ENCODE peak calls at places on chromosomes 4 and X, in seven cellular contexts. One of them, this sample, is unnamed. For H3K9me3, the result is how much of the 10 kb centered on the place peaks cover.

GRCh38 chrX:96147645-96148044 is 537.0 kb upstream of the DIAPH2 start:
- DNase-seq in lower lobe of right lung: no peak
- DNase-seq in breast epithelium: no peak
- DNase-seq in fibroblast of lung: no peak
- DNase-seq in BE2C: no peak
- DNase-seq in left lung: no peak
- DNase-seq in tibial nerve: no peak
- DNase-seq in this sample: no peak

GRCh38 chrX:48520455-48520854 is 1.2 kb upstream of the EBP start:
- DNase-seq in left lung: no peak
- DNase-seq in lower lobe of right lung: no peak
- DNase-seq in fibroblast of lung: no peak
- DNase-seq in tibial nerve: no peak
- DNase-seq in breast epithelium: no peak
- DNase-seq in BE2C: no peak
- DNase-seq in this sample: no peak

GRCh38 chr4:84719115-84719514 is 136.2 kb downstream of the CDS1 start:
- DNase-seq in lower lobe of right lung: no peak
- DNase-seq in left lung: no peak
- DNase-seq in tibial nerve: no peak
- DNase-seq in breast epithelium: no peak
- DNase-seq in BE2C: no peak
- DNase-seq in fibroblast of lung: no peak
- DNase-seq in this sample: no peak

GRCh38 chr4:41883988-41884737 is 51.1 kb upstream of the TMEM33 start:
- DNase-seq in fibroblast of lung: no peak
- DNase-seq in left lung: no peak
- DNase-seq in lower lobe of right lung: no peak
- DNase-seq in BE2C: peak
- DNase-seq in tibial nerve: no peak
- DNase-seq in breast epithelium: no peak
- DNase-seq in this sample: no peak

GRCh38 chr4:19381068-19381467 is 870.6 kb upstream of the SLIT2 start:
- DNase-seq in lower lobe of right lung: no peak
- DNase-seq in BE2C: no peak
- DNase-seq in left lung: no peak
- DNase-seq in breast epithelium: no peak
- DNase-seq in tibial nerve: no peak
- DNase-seq in fibroblast of lung: peak
- DNase-seq in this sample: no peak

GRCh38 chr4:140609548-140610425 is 41.0 kb upstream of the UCP1 start:
- DNase-seq in left lung: no peak
- DNase-seq in tibial nerve: no peak
- DNase-seq in BE2C: peak
- DNase-seq in fibroblast of lung: peak
- DNase-seq in lower lobe of right lung: no peak
- DNase-seq in breast epithelium: no peak
- DNase-seq in this sample: no peak

GRCh38 chr4:65791807-65792308 is 121.6 kb upstream of the EPHA5 start:
- DNase-seq in left lung: no peak
- DNase-seq in breast epithelium: no peak
- DNase-seq in tibial nerve: no peak
- DNase-seq in lower lobe of right lung: no peak
- DNase-seq in BE2C: no peak
- DNase-seq in fibroblast of lung: peak
- DNase-seq in this sample: no peak

GRCh38 chrX:131985526-131986049 is 37.5 kb upstream of the STK26 start:
- DNase-seq in lower lobe of right lung: no peak
- DNase-seq in BE2C: no peak
- DNase-seq in breast epithelium: no peak
- DNase-seq in fibroblast of lung: no peak
- DNase-seq in tibial nerve: no peak
- DNase-seq in left lung: no peak
- DNase-seq in this sample: no peak

GRCh38 chr4:7387925-7388324 is 46.8 kb downstream of the PSAPL1 start:
- DNase-seq in lower lobe of right lung: peak
- DNase-seq in tibial nerve: no peak
- DNase-seq in breast epithelium: peak
- DNase-seq in left lung: no peak
- DNase-seq in BE2C: no peak
- DNase-seq in fibroblast of lung: no peak
- DNase-seq in this sample: no peak

GRCh38 chrX:41303013-41303412 is 30.9 kb upstream of the DDX3X start:
- DNase-seq in BE2C: no peak
- DNase-seq in breast epithelium: no peak
- DNase-seq in lower lobe of right lung: no peak
- DNase-seq in left lung: no peak
- DNase-seq in fibroblast of lung: peak
- DNase-seq in tibial nerve: no peak
- DNase-seq in this sample: no peak

GRCh38 chr4:88202443-88202842 is 44.0 kb upstream of the ABCG2 start:
- DNase-seq in lower lobe of right lung: no peak
- DNase-seq in BE2C: no peak
- DNase-seq in fibroblast of lung: no peak
- DNase-seq in tibial nerve: no peak
- DNase-seq in left lung: no peak
- DNase-seq in breast epithelium: no peak
- DNase-seq in this sample: no peak

DNA sequence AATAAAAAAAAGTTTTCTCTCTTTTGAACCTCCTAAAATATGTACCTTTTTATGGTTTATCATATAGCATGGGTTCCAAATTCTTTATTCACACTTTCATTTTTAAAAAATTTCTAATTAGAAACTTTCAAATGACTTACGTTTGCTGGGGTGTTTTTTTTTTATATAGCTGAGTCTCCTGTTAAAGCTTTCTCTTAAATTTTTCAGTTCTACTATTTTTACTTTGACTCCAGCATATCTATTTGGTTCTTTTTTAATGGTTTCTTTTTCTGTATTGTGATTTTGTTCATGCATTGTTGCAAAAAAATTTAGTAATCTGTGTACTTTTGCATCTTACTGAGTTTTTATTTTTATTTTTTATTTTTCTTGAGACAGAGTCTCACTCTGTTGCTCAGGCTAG is 22.3 kb downstream of the ZNF718 start:
- DNase-seq in tibial nerve: no peak
- DNase-seq in lower lobe of right lung: no peak
- DNase-seq in left lung: no peak
- DNase-seq in BE2C: no peak
- DNase-seq in breast epithelium: no peak
- DNase-seq in fibroblast of lung: no peak
- DNase-seq in this sample: no peak
- H3K9me3 ChIP-seq in tibial nerve: under half
- H3K9me3 ChIP-seq in lower lobe of right lung: half or more
- H3K9me3 ChIP-seq in left lung: under half
- H3K9me3 ChIP-seq in BE2C: under half
- H3K9me3 ChIP-seq in breast epithelium: half or more
- H3K9me3 ChIP-seq in fibroblast of lung: under half
- H3K9me3 ChIP-seq in this sample: half or more

GRCh38 chr4:128957459-128957858 is 135.9 kb downstream of the SCLT1 start:
- DNase-seq in tibial nerve: no peak
- DNase-seq in breast epithelium: no peak
- DNase-seq in fibroblast of lung: no peak
- DNase-seq in left lung: no peak
- DNase-seq in BE2C: no peak
- DNase-seq in lower lobe of right lung: no peak
- DNase-seq in this sample: no peak
- H3K9me3 ChIP-seq in tibial nerve: under half
- H3K9me3 ChIP-seq in breast epithelium: under half
- H3K9me3 ChIP-seq in fibroblast of lung: under half
- H3K9me3 ChIP-seq in left lung: under half
- H3K9me3 ChIP-seq in BE2C: under half
- H3K9me3 ChIP-seq in lower lobe of right lung: under half
- H3K9me3 ChIP-seq in this sample: under half

GRCh38 chrX:142068365-142068764 is 136.7 kb downstream of the MAGEC2 start:
- DNase-seq in tibial nerve: no peak
- DNase-seq in breast epithelium: no peak
- DNase-seq in lower lobe of right lung: no peak
- DNase-seq in left lung: no peak
- DNase-seq in BE2C: no peak
- DNase-seq in fibroblast of lung: no peak
- DNase-seq in this sample: no peak
- H3K9me3 ChIP-seq in tibial nerve: under half
- H3K9me3 ChIP-seq in breast epithelium: under half
- H3K9me3 ChIP-seq in lower lobe of right lung: under half
- H3K9me3 ChIP-seq in left lung: under half
- H3K9me3 ChIP-seq in BE2C: under half
- H3K9me3 ChIP-seq in fibroblast of lung: under half
- H3K9me3 ChIP-seq in this sample: under half

DNA sequence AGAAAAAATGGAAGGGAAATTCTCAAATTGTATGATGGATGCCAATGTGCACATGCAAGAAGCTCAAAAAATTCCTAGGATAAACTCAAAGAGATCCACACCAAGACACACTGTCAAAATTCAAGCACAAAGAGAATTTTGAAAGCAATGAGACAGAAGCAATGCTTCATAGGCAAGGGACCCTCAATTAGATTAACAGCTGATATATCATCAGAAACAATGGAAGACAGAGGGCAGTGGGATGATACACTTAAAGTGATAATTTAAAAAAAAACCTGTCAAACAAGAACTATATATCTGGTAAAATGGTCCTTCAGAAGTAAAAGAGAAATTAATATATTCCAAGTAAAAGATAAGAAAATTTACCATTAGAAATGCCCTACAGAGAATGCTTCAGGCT is 306.3 kb upstream of the PCDH7 start:
- DNase-seq in breast epithelium: no peak
- DNase-seq in BE2C: no peak
- DNase-seq in tibial nerve: no peak
- DNase-seq in lower lobe of right lung: no peak
- DNase-seq in left lung: no peak
- DNase-seq in fibroblast of lung: no peak
- DNase-seq in this sample: no peak
- H3K9me3 ChIP-seq in breast epithelium: under half
- H3K9me3 ChIP-seq in BE2C: under half
- H3K9me3 ChIP-seq in tibial nerve: under half
- H3K9me3 ChIP-seq in lower lobe of right lung: under half
- H3K9me3 ChIP-seq in left lung: under half
- H3K9me3 ChIP-seq in fibroblast of lung: under half
- H3K9me3 ChIP-seq in this sample: under half

GRCh38 chr4:175412744-175413143 is 399.3 kb downstream of the GPM6A start:
- DNase-seq in lower lobe of right lung: no peak
- DNase-seq in breast epithelium: no peak
- DNase-seq in tibial nerve: no peak
- DNase-seq in left lung: no peak
- DNase-seq in fibroblast of lung: peak
- DNase-seq in BE2C: no peak
- DNase-seq in this sample: no peak

GRCh38 chr4:175411251-175411650 is 400.8 kb downstream of the GPM6A start:
- DNase-seq in lower lobe of right lung: no peak
- DNase-seq in BE2C: no peak
- DNase-seq in breast epithelium: no peak
- DNase-seq in left lung: no peak
- DNase-seq in fibroblast of lung: no peak
- DNase-seq in tibial nerve: no peak
- DNase-seq in this sample: no peak

GRCh38 chr4:175413561-175413960 is 398.5 kb downstream of the GPM6A start:
- DNase-seq in left lung: peak
- DNase-seq in breast epithelium: no peak
- DNase-seq in BE2C: no peak
- DNase-seq in fibroblast of lung: peak
- DNase-seq in tibial nerve: no peak
- DNase-seq in lower lobe of right lung: no peak
- DNase-seq in this sample: no peak

GRCh38 chr4:175412161-175412560 is 399.9 kb downstream of the GPM6A start:
- DNase-seq in left lung: peak
- DNase-seq in lower lobe of right lung: no peak
- DNase-seq in tibial nerve: no peak
- DNase-seq in BE2C: no peak
- DNase-seq in fibroblast of lung: peak
- DNase-seq in breast epithelium: no peak
- DNase-seq in this sample: no peak

GRCh38 chr4:175414602-175415001 is 397.5 kb downstream of the GPM6A start:
- DNase-seq in lower lobe of right lung: no peak
- DNase-seq in tibial nerve: no peak
- DNase-seq in BE2C: no peak
- DNase-seq in breast epithelium: no peak
- DNase-seq in fibroblast of lung: no peak
- DNase-seq in left lung: no peak
- DNase-seq in this sample: no peak
- H3K9me3 ChIP-seq in lower lobe of right lung: under half
- H3K9me3 ChIP-seq in tibial nerve: under half
- H3K9me3 ChIP-seq in BE2C: under half
- H3K9me3 ChIP-seq in breast epithelium: under half
- H3K9me3 ChIP-seq in fibroblast of lung: under half
- H3K9me3 ChIP-seq in left lung: under half
- H3K9me3 ChIP-seq in this sample: under half